ENCODE peak calls at places on chromosomes 4 and X, in four cellular contexts. J, P, E and Y are unnamed samples.

GRCh38 chrX:50386520-50386919 is 84.1 kb downstream of the DGKK start:
- DNase-seq in J (no peak), P (no peak), E (no peak), Y (no peak)

GRCh38 chr4:36757623-36758311 is 476.4 kb downstream of the DTHD1 start:
- DNase-seq in P (no peak), E (no peak), J (no peak), Y (no peak)

GRCh38 chr4:132124624-132124974 is 1024.5 kb upstream of the PCDH10 start:
- DNase-seq in E (no peak), P (no peak), J (no peak), Y (no peak)

GRCh38 chrX:18582910-18583493 is 88.9 kb downstream of the RS1 start:
- DNase-seq in E (no peak), J (peak; percentile 34), P (no peak), Y (no peak)

GRCh38 chr4:2436301-2436700 is 17.5 kb downstream of the CFAP99 start:
- DNase-seq in J (no peak), E (no peak), P (no peak), Y (no peak)

GRCh38 chrX:121876316-121876715 is 828.9 kb downstream of the GLUD2 start:
- DNase-seq in P (no peak), J (no peak), E (no peak), Y (no peak)

GRCh38 chr4:80253510-80253909 is 13.0 kb upstream of the FGF5 start:
- DNase-seq in E (no peak), P (no peak), J (no peak), Y (no peak)

GRCh38 chrX:4754878-4755604 is 1041.6 kb upstream of the PRKX start:
- DNase-seq in J (no peak), P (no peak), E (no peak), Y (no peak)

GRCh38 chrX:121308276-121308805 is 260.9 kb downstream of the GLUD2 start:
- DNase-seq in J (peak; percentile 8), E (no peak), P (peak; percentile 56), Y (no peak)

GRCh38 chrX:50483283-50483682 is 12.7 kb upstream of the DGKK start:
- DNase-seq in P (no peak), E (no peak), J (no peak), Y (no peak)

GRCh38 chrX:10677490-10677889 is 57.1 kb upstream of the MID1 start:
- DNase-seq in E (no peak), P (no peak), J (no peak), Y (no peak)

GRCh38 chrX:138287200-138287865 is 424.2 kb downstream of the FGF13 start:
- DNase-seq in E (no peak), J (no peak), P (no peak), Y (no peak)

GRCh38 chr4:145887241-145887964 is 51.2 kb downstream of the ZNF827 start:
- DNase-seq in J (no peak), E (no peak), P (no peak), Y (peak; percentile 26)

GRCh38 chr4:54392459-54392858 is 163.4 kb downstream of the PDGFRA start:
- DNase-seq in E (no peak), P (no peak), J (no peak), Y (no peak)

GRCh38 chr4:164446516-164446915 is 307.4 kb upstream of the SMIM31 start:
- DNase-seq in E (no peak), J (no peak), P (no peak), Y (no peak)

GRCh38 chr4:185587444-185588161 is 52.3 kb upstream of the PDLIM3 start:
- DNase-seq in E (no peak), J (no peak), P (peak; percentile 66), Y (no peak)

GRCh38 chr4:56870927-56871326 is 36.8 kb upstream of the REST start:
- DNase-seq in J (peak; percentile 93), P (no peak), E (no peak), Y (no peak)

GRCh38 chr4:163535657-163536056 is 41.2 kb downstream of the TMA16 start:
- DNase-seq in J (no peak), P (no peak), E (no peak), Y (no peak)

GRCh38 chr4:125762537-125762936 is 447.8 kb downstream of the FAT4 start:
- DNase-seq in P (no peak), J (no peak), E (no peak), Y (no peak)

DNA sequence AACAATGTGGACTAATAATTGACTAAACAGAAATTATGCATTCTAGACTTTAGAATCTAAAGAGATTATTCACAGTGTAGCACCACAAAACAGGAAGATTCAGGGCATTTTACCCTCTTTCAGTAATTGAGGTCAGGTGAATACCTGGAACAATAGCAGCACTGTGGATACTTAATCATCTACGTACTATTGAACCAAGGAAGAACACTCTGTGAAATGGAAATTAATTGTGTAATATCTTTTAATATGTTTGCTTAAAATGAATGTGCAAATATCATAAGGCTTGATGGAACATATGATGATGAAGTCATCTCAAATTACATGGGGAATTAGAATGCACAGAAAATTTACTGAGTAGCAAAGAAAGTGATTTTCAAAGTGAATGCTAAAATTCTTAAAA is 68.5 kb upstream of the MAP9 start:
- DNase-seq in E (no peak), P (no peak), J (no peak), Y (no peak)
- H3K27ac ChIP-seq in E (no peak overlapping the region), P (no peak overlapping the region), J (no peak overlapping the region), Y (no peak overlapping the region)

DNA sequence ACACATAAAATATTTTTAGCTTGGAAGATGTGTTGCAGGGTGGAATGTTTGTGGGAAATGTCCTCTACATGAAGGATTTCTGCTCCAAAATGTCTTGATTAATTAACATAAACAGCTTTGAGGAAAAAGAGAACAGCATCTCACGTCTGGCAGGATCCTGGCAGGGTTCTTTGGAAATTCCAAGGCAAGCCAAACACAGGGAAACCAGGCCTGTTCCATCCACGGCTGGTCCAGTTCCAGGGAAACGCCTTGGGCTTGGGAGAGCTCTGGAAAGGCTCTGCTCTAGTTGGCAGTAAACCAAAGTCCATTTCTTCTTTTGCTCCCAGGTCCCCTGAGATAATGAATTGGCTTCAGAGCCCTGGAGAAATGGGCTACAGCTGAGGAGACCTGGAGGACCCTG is 42.4 kb upstream of the GAB1 start:
- DNase-seq in P (no peak), J (no peak), E (peak; percentile 16), Y (peak; percentile 83)
- H3K27ac ChIP-seq in P (no peak overlapping the region), J (no peak overlapping the region), E (no peak overlapping the region), Y (peak overlapping the region; percentile 32)

DNA sequence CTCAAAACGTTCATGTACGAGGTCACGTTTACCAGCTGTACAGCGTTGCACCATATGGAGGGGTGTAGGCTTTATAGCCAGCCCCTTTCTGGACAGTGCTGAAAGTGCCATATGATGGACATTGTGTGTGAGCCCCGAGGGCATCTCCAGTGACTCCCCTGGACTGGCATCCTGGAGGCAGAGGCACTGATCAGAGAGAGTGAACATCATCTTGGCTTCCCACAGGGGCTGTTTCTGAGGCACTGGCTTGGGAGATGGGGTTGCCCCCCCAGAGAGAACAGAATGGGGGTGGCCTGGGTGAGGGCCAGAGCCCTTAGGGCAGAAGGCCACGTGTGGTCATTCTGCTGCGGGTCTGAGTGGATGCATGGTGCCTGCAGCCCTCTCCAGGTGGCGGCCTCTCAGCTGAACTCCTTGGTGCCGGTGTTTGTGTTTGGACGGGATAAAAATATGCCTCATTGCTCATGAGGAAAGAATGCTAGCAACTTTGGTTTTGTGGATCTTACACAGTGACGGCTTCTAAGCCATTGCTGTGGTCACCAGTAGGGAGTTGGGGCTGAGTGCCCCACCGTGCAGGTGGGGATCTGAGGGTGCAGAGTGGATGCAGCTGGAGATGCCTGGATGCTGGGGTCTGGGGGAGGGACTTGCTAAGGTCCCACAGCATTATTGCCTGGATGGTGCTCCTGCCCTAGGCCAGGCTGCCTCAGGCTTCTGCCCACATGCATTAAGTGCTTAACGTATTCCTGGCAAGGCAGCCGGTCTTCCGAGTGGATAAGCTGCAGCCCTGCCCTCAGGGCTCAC is 3.4 kb downstream of the WFS1 start:
- DNase-seq in P (no peak), E (no peak), J (no peak), Y (no peak)
- H3K27ac ChIP-seq in P (no peak overlapping the region), E (no peak overlapping the region), J (no peak overlapping the region), Y (peak overlapping the region; percentile 13)

DNA sequence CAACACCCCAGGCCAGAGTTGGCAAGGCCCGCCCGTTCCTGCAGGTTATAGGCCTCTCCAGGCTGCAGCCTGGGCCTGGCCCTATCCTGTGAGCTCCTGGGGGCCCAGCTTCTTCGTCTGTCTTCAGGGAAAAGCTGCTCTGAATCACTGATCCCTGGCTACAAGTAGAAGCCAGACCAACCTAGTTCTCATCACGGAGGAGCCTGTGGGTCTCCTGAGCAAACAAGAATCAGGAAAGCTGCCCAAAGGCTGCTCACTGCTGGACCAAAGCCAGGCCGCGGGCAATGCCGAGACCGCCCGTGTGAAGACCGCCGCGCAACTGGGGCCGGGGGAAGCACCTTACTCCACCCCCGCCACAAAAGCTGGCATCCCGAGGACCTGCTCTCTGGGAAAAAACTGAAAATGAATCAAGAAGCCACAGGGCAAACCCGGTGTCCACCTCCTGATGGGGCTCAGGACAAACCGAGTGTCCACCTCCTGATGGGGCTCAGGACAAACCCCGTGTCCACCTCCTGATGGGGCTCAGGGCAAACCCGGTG is 12.8 kb downstream of the CTBP1 start:
- DNase-seq in J (no peak), P (no peak), E (peak; percentile 1), Y (peak; percentile 8)
- H3K27ac ChIP-seq in J (no peak overlapping the region), P (no peak overlapping the region), E (no peak overlapping the region), Y (no peak overlapping the region)

DNA sequence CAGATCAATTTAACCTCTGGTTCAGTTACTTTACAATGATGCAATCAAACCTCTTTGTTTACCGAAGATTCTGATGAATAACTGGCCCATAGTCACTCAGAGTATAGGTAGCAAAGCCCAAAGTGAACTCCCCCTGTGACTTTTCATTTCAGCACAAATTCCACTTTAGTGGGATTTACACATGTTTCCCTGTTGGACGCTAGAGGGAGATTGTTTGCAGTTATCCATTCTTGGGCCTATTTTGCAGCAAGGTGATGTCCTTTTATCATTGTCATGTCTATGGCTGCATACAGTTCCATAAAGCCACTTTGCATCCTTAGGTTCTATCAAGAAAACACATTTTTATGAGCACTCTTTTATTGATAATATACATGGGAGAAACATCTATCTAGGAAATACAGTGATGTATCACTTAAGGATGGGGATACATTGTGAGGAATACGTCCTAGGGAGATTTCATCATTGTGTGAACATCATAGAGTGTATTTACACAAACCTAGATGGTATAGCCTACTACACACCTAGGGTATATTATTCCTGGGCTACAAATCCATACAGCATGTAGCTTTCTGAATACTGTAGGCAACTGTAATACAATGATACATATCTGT is 14.5 kb upstream of the DKK2 start:
- DNase-seq in J (no peak), P (peak; percentile 15), E (no peak), Y (no peak)
- H3K27ac ChIP-seq in J (no peak overlapping the region), P (no peak overlapping the region), E (no peak overlapping the region), Y (no peak overlapping the region)

DNA sequence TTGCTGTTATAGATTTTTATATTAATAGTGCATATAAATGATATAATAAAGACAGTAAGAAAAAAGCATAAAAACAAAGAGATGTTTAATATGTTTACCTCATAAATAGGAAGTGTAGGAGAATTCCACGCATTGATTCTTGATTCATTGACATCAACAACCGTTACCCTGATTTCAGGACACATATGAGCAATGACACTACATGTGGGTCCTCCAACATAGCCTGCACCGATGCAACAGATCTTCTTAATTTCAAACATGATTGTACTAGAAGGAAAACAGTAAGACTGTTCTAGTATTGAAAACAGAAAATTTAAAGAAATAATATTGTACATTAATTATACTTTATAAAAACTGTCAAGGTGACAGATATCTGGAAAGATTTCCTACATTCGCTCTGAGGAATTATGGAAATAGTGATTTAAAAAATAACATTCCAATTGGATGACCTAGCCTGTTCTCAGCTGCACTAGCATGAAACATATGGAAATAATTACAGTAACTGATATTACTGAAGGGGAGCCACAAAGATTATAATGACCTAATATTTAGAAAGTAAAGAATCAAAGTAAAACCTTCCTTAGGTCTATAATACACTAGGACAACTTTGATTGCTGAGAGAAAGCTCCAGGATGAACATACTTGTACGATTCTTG is 5.9 kb downstream of the UGDH start:
- DNase-seq in P (no peak), J (peak; percentile 52), E (no peak), Y (no peak)
- H3K27ac ChIP-seq in P (no peak overlapping the region), J (peak overlapping the region; percentile 97), E (peak overlapping the region; percentile 12), Y (no peak overlapping the region)

GRCh38 chrX:48917139-48917980 is 1.5 kb downstream of the PIM2 start:
- DNase-seq in J (no peak), P (peak; percentile 95), E (peak; percentile 80), Y (peak; percentile 86)
- H3K27ac ChIP-seq in J (no peak overlapping the region), P (no peak overlapping the region), E (no peak overlapping the region), Y (peak overlapping the region; percentile 25)

GRCh38 chr4:42136371-42136770 is 16.1 kb downstream of the BEND4 start:
- DNase-seq in E (no peak), P (no peak), J (no peak), Y (no peak)
- H3K27ac ChIP-seq in E (no peak overlapping the region), P (no peak overlapping the region), J (no peak overlapping the region), Y (no peak overlapping the region)